ENCODE peak calls at places on chromosomes 13 and 19, in nine cellular contexts. E, D, O, S, G, Z, X, C and Q are unnamed samples. For H3K4me1, the result is how much of the 10 kb centered on the place peaks cover.

GRCh38 chr13:42991892-42992584 is at the start of gene EPSTI1:
- DNase-seq in G (peak), X (peak), D (peak), C (peak), O (peak), E (peak), S (peak), Z (peak), Q (peak)

GRCh38 chr13:50697746-50698526 is 145.6 kb downstream of the DLEU7 start:
- DNase-seq in G (no peak), X (no peak), O (no peak), E (no peak), Z (no peak), S (no peak), D (no peak), C (no peak), Q (no peak)

GRCh38 chr19:27775395-27775794 is 1437.6 kb downstream of the UQCRFS1 start:
- DNase-seq in O (no peak), Z (no peak), X (no peak), D (no peak), S (no peak), C (no peak), E (no peak), G (no peak), Q (no peak)

GRCh38 chr19:18519962-18520847 is 1.7 kb downstream of the ELL start:
- DNase-seq in D (peak), S (peak), G (peak), E (peak), C (peak), O (peak), X (peak), Z (peak), Q (no peak)

GRCh38 chr19:46840157-46840942 is 10.3 kb downstream of the AP2S1 start:
- DNase-seq in E (peak), G (peak), Z (no peak), X (no peak), C (peak), O (no peak), S (peak), D (peak), Q (no peak)

GRCh38 chr19:29878973-29879654 is 62.9 kb upstream of the URI1 start:
- DNase-seq in G (no peak), D (peak), C (no peak), E (no peak), Z (peak), S (no peak), O (no peak), X (peak), Q (no peak)

GRCh38 chr19:36115453-36116343 is at the start of gene TBCB:
- DNase-seq in D (peak), C (no peak), G (no peak), X (peak), E (peak), O (peak), S (peak), Z (peak), Q (peak)

GRCh38 chr19:17441241-17442135 is 7.0 kb downstream of the TMEM221 start:
- DNase-seq in X (no peak), Z (no peak), D (peak), E (no peak), O (no peak), S (no peak), C (no peak), G (peak), Q (peak)

GRCh38 chr19:38559428-38560401 is 58.0 kb downstream of the MAP4K1 start:
- DNase-seq in Z (no peak), C (no peak), D (no peak), G (no peak), X (no peak), E (no peak), S (no peak), O (no peak), Q (no peak)

GRCh38 chr13:51626749-51627148 is 42.5 kb downstream of the WDFY2 start:
- DNase-seq in S (no peak), Z (no peak), G (peak), E (no peak), O (no peak), C (no peak), D (no peak), X (no peak), Q (peak)

GRCh38 chr19:42450314-42450934 is 7.7 kb upstream of the CXCL17 start:
- DNase-seq in X (peak), O (peak), G (peak), D (peak), C (peak), E (peak), S (peak), Z (peak), Q (peak)

GRCh38 chr13:28710161-28710560 is 8.6 kb downstream of the SLC46A3 start:
- DNase-seq in Z (no peak), O (no peak), G (no peak), S (no peak), D (no peak), C (no peak), E (peak), X (no peak), Q (no peak)

GRCh38 chr13:102972191-102972590 is 94.0 kb downstream of the SLC10A2 start:
- DNase-seq in G (no peak), C (no peak), O (no peak), Z (no peak), X (no peak), D (no peak), S (no peak), E (no peak), Q (no peak)

GRCh38 chr19:48249502-48250014 is 6.2 kb downstream of the CARD8 start:
- DNase-seq in E (peak), S (no peak), G (peak), O (peak), X (no peak), Z (peak), D (no peak), C (no peak), Q (peak)

GRCh38 chr19:41876847-41877489 is at the start of gene CD79A:
- DNase-seq in E (peak), S (no peak), O (no peak), G (no peak), C (no peak), X (no peak), Z (no peak), D (no peak), Q (no peak)

GRCh38 chr13:77990973-77991372 is 72.3 kb upstream of the EDNRB start:
- DNase-seq in S (no peak), O (peak), D (no peak), Z (no peak), X (no peak), E (no peak), G (no peak), C (no peak), Q (peak)

GRCh38 chr19:17138937-17139598 is 63.5 kb downstream of the MYO9B start:
- DNase-seq in Z (no peak), E (no peak), C (no peak), X (no peak), O (peak), D (no peak), G (peak), S (no peak), Q (peak)

GRCh38 chr13:72651196-72651595 is 76.2 kb downstream of the MZT1 start:
- DNase-seq in X (no peak), Z (no peak), D (peak), E (no peak), S (no peak), G (no peak), O (no peak), C (peak), Q (no peak)

GRCh38 chr13:113765241-113765910 is 6.3 kb downstream of the TMEM255B start:
- DNase-seq in D (peak), E (no peak), Z (no peak), S (no peak), O (no peak), X (peak), G (no peak), C (no peak), Q (no peak)

GRCh38 chr19:3382460-3383100 is 16.2 kb downstream of the NFIC start:
- DNase-seq in O (no peak), Z (no peak), C (no peak), X (no peak), G (no peak), D (no peak), S (no peak), E (no peak), Q (no peak)
- H3K4me1 ChIP-seq in O (half or more), Z (half or more), C (under half), X (under half), G (half or more), D (under half), S (half or more), E (under half), Q (under half)

DNA sequence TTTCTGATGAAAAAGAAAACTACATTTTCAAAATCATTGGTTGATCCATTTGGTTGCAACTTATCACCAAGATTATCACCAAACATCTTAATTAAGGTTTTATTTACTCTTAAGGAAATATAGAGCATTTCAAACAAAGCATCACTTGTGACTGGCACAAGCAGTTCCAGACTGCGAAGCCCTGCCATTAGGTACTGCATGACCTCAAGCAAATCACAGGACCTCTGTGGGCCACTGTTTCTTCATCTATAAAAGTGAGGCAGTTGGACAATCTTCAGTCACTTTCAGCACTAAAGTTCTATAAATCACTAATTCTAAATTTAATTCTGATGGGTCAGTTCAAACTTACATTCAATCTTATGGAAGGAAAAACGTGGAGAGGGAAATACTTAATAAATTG is 2.0 kb downstream of the ELF1 start:
- DNase-seq in O (no peak), G (peak), Z (peak), E (peak), C (no peak), D (no peak), S (no peak), X (no peak), Q (no peak)
- H3K4me3 ChIP-seq in O (peak), G (no peak), Z (no peak), E (peak), C (no peak), D (no peak), S (no peak), X (no peak), Q (peak)

GRCh38 chr19:6744381-6745288 is 5.2 kb downstream of the TRIP10 start:
- DNase-seq in E (peak), S (peak), D (no peak), X (peak), C (no peak), O (peak), Z (peak), G (peak), Q (peak)
- H3K4me1 ChIP-seq in E (under half), S (under half), D (under half), X (under half), C (under half), O (half or more), Z (under half), G (under half), Q (under half)

DNA sequence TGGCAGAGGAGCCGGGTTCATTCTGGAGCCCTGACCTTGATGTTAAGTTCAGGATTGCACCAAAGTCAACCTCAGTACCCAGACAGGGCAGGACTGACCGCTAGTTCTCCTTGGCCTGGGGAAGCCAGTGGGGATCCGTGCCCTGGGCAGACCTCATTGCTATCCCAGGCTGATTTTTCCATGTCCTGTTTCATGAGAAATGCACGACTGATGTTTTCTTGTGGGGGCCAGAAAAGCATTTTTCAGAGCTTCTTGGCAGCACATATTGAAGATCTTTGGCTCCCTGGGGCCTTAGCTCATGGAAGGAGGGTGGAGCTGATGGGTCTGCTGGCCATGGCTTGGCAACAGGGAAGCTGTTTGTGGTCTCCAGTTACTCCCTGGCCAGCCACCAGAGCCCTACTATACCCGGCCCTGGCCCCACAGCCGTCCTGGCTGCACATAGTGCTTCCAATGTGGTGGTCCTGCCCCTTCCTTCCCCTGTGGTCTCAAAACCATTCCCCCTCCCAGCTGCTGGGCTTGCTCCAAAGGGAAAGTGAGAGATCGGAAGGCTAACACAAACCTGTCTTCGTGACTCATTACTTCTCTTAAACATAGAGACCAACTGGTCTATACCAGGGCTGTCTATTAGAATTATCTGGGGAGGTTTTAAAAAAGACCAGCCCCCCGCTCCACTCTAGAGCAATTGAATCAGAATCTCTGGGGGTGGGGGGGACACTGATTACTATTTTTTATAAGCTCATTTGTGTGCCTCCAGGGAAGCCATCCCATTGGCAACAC is 11.3 kb downstream of the IL17D start:
- DNase-seq in Z (peak), O (peak), E (no peak), D (no peak), G (no peak), S (peak), X (peak), C (no peak), Q (peak)
- H3K4me3 ChIP-seq in Z (no peak), O (peak), E (no peak), D (no peak), G (no peak), S (no peak), X (no peak), C (no peak), Q (no peak)